ENCODE peak calls at places on chromosomes 1 and 21, in six cellular contexts. One of them, this sample, is unnamed.

GRCh38 chr1:82896036-82896435 is 1095.3 kb downstream of the ADGRL2 start:
- DNase-seq in HAP-1: no peak
- DNase-seq in SJSA1: no peak
- DNase-seq in astrocyte of the cerebellum: no peak
- DNase-seq in H7: no peak
- DNase-seq in neural progenitor cell: no peak
- DNase-seq in this sample: peak; percentile 2

GRCh38 chr1:150259758-150260669 is 2.4 kb downstream of the CA14 start:
- DNase-seq in HAP-1: peak; percentile 80
- DNase-seq in SJSA1: no peak
- DNase-seq in astrocyte of the cerebellum: no peak
- DNase-seq in H7: peak; percentile 88
- DNase-seq in neural progenitor cell: peak; percentile 90
- DNase-seq in this sample: peak; percentile 68

GRCh38 chr1:220884981-220885918 is 6.0 kb downstream of the HLX start:
- DNase-seq in HAP-1: no peak
- DNase-seq in SJSA1: no peak
- DNase-seq in astrocyte of the cerebellum: no peak
- DNase-seq in H7: peak; percentile 21
- DNase-seq in neural progenitor cell: peak; percentile 14
- DNase-seq in this sample: no peak

GRCh38 chr1:2554621-2555387 is 1.4 kb upstream of the TNFRSF14 start:
- DNase-seq in HAP-1: no peak
- DNase-seq in SJSA1: no peak
- DNase-seq in astrocyte of the cerebellum: no peak
- DNase-seq in H7: peak; percentile 86
- DNase-seq in neural progenitor cell: peak; percentile 64
- DNase-seq in this sample: no peak

GRCh38 chr1:64948905-64949833 is 17.2 kb downstream of the JAK1 start:
- DNase-seq in HAP-1: no peak
- DNase-seq in SJSA1: no peak
- DNase-seq in astrocyte of the cerebellum: no peak
- DNase-seq in H7: no peak
- DNase-seq in neural progenitor cell: no peak
- DNase-seq in this sample: no peak

GRCh38 chr1:36156329-36157114 is 562 bp downstream of the MAP7D1 start:
- DNase-seq in HAP-1: peak; percentile 74
- DNase-seq in SJSA1: peak; percentile 65
- DNase-seq in astrocyte of the cerebellum: no peak
- DNase-seq in H7: peak; percentile 96
- DNase-seq in neural progenitor cell: peak; percentile 95
- DNase-seq in this sample: peak; percentile 59

GRCh38 chr1:38197566-38197965 is 151.0 kb upstream of the POU3F1 start:
- DNase-seq in HAP-1: no peak
- DNase-seq in SJSA1: no peak
- DNase-seq in astrocyte of the cerebellum: no peak
- DNase-seq in H7: no peak
- DNase-seq in neural progenitor cell: no peak
- DNase-seq in this sample: no peak

GRCh38 chr1:157992031-157992568 is 1.3 kb upstream of the KIRREL1 start:
- DNase-seq in HAP-1: peak; percentile 67
- DNase-seq in SJSA1: peak; percentile 80
- DNase-seq in astrocyte of the cerebellum: peak; percentile 50
- DNase-seq in H7: peak; percentile 81
- DNase-seq in neural progenitor cell: peak; percentile 85
- DNase-seq in this sample: peak; percentile 75

GRCh38 chr1:181936768-181937581 is 124.5 kb downstream of the ZNF648 start:
- DNase-seq in HAP-1: peak; percentile 29
- DNase-seq in SJSA1: peak; percentile 42
- DNase-seq in astrocyte of the cerebellum: no peak
- DNase-seq in H7: peak; percentile 68
- DNase-seq in neural progenitor cell: peak; percentile 82
- DNase-seq in this sample: peak; percentile 63

GRCh38 chr21:38376235-38376634 is 119.4 kb downstream of the KCNJ15 start:
- DNase-seq in HAP-1: no peak
- DNase-seq in SJSA1: no peak
- DNase-seq in astrocyte of the cerebellum: no peak
- DNase-seq in H7: no peak
- DNase-seq in neural progenitor cell: no peak
- DNase-seq in this sample: no peak

GRCh38 chr1:2783069-2783434 is 18.4 kb downstream of the TTC34 start:
- DNase-seq in HAP-1: no peak
- DNase-seq in SJSA1: no peak
- DNase-seq in astrocyte of the cerebellum: no peak
- DNase-seq in H7: no peak
- DNase-seq in neural progenitor cell: no peak
- DNase-seq in this sample: peak; percentile 9

GRCh38 chr1:164748253-164748899 is 189.4 kb downstream of the PBX1 start:
- DNase-seq in HAP-1: no peak
- DNase-seq in SJSA1: peak; percentile 75
- DNase-seq in astrocyte of the cerebellum: peak; percentile 81
- DNase-seq in H7: no peak
- DNase-seq in neural progenitor cell: peak; percentile 83
- DNase-seq in this sample: no peak

GRCh38 chr1:248853668-248854375 is 5.1 kb downstream of the ZNF692 start:
- DNase-seq in HAP-1: no peak
- DNase-seq in SJSA1: no peak
- DNase-seq in astrocyte of the cerebellum: no peak
- DNase-seq in H7: no peak
- DNase-seq in neural progenitor cell: no peak
- DNase-seq in this sample: no peak

GRCh38 chr1:50332941-50333594 is 90.2 kb downstream of the DMRTA2 start:
- DNase-seq in HAP-1: peak; percentile 50
- DNase-seq in SJSA1: peak; percentile 42
- DNase-seq in astrocyte of the cerebellum: no peak
- DNase-seq in H7: peak; percentile 96
- DNase-seq in neural progenitor cell: peak; percentile 90
- DNase-seq in this sample: peak; percentile 33

GRCh38 chr1:109369167-109369746 is 28.5 kb downstream of the SORT1 start:
- DNase-seq in HAP-1: no peak
- DNase-seq in SJSA1: no peak
- DNase-seq in astrocyte of the cerebellum: no peak
- DNase-seq in H7: no peak
- DNase-seq in neural progenitor cell: no peak
- DNase-seq in this sample: no peak

GRCh38 chr21:31218830-31219608 is 125.0 kb downstream of the TIAM1 start:
- DNase-seq in HAP-1: no peak
- DNase-seq in SJSA1: peak; percentile 31
- DNase-seq in astrocyte of the cerebellum: peak; percentile 11
- DNase-seq in H7: no peak
- DNase-seq in neural progenitor cell: peak; percentile 8
- DNase-seq in this sample: no peak

GRCh38 chr1:236489710-236490377 is 33.9 kb upstream of the LGALS8 start:
- DNase-seq in HAP-1: peak; percentile 61
- DNase-seq in SJSA1: peak; percentile 32
- DNase-seq in astrocyte of the cerebellum: no peak
- DNase-seq in H7: peak; percentile 77
- DNase-seq in neural progenitor cell: peak; percentile 71
- DNase-seq in this sample: no peak

GRCh38 chr1:244339776-244340175 is 111.9 kb downstream of the ADSS2 start:
- DNase-seq in HAP-1: no peak
- DNase-seq in SJSA1: no peak
- DNase-seq in astrocyte of the cerebellum: no peak
- DNase-seq in H7: no peak
- DNase-seq in neural progenitor cell: no peak
- DNase-seq in this sample: no peak

GRCh38 chr1:50978852-50979781 is 9.1 kb downstream of the CDKN2C start:
- DNase-seq in HAP-1: peak; percentile 69
- DNase-seq in SJSA1: peak; percentile 86
- DNase-seq in astrocyte of the cerebellum: no peak
- DNase-seq in H7: peak; percentile 27
- DNase-seq in neural progenitor cell: peak; percentile 41
- DNase-seq in this sample: no peak

GRCh38 chr1:234918216-234918841 is 210.3 kb downstream of the TOMM20 start:
- DNase-seq in HAP-1: peak; percentile 57
- DNase-seq in SJSA1: no peak
- DNase-seq in astrocyte of the cerebellum: peak; percentile 82
- DNase-seq in H7: peak; percentile 60
- DNase-seq in neural progenitor cell: peak; percentile 69
- DNase-seq in this sample: no peak

GRCh38 chr21:45265721-45266517 is 21.8 kb downstream of the POFUT2 start:
- DNase-seq in HAP-1: no peak
- DNase-seq in SJSA1: no peak
- DNase-seq in astrocyte of the cerebellum: no peak
- DNase-seq in H7: peak; percentile 41
- DNase-seq in neural progenitor cell: no peak
- DNase-seq in this sample: no peak

GRCh38 chr1:117127840-117128239 is 6.3 kb upstream of the TRIM45 start:
- DNase-seq in HAP-1: no peak
- DNase-seq in SJSA1: no peak
- DNase-seq in astrocyte of the cerebellum: no peak
- DNase-seq in H7: no peak
- DNase-seq in neural progenitor cell: no peak
- DNase-seq in this sample: no peak

GRCh38 chr1:233015965-233016364 is 65.6 kb downstream of the NTPCR start:
- DNase-seq in HAP-1: no peak
- DNase-seq in SJSA1: no peak
- DNase-seq in astrocyte of the cerebellum: no peak
- DNase-seq in H7: no peak
- DNase-seq in neural progenitor cell: no peak
- DNase-seq in this sample: no peak

DNA sequence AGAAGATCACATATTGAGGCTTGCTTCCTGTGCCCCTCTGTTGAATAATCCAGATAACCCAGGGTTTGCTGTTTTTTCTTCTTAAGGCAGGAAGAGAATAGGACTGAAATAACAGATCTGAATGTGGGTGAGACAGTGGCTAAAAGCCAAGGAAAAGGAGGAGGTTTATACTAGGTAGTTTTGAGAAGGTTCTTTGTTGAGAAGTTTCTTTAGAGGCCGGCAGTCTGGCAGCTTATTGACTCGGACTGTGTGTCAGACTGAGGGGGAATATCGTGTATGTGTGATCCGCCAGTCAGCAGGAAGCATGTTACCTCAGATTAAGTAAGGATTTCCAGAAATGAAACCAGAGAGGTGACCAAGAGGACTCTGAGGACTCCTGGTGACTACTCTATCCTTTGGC is 119.8 kb downstream of the PLA2G4A start:
- DNase-seq in HAP-1: no peak
- DNase-seq in SJSA1: no peak
- DNase-seq in astrocyte of the cerebellum: no peak
- DNase-seq in H7: no peak
- DNase-seq in neural progenitor cell: no peak
- DNase-seq in this sample: no peak
- H3K4me3 ChIP-seq in HAP-1: no peak overlapping the region
- H3K4me3 ChIP-seq in SJSA1: no peak overlapping the region
- H3K4me3 ChIP-seq in astrocyte of the cerebellum: no peak overlapping the region
- H3K4me3 ChIP-seq in H7: no peak overlapping the region
- H3K4me3 ChIP-seq in neural progenitor cell: no peak overlapping the region
- H3K4me3 ChIP-seq in this sample: no peak overlapping the region

GRCh38 chr1:153362187-153362586 is 4.5 kb downstream of the S100A9 start:
- DNase-seq in HAP-1: no peak
- DNase-seq in SJSA1: no peak
- DNase-seq in astrocyte of the cerebellum: no peak
- DNase-seq in H7: no peak
- DNase-seq in neural progenitor cell: no peak
- DNase-seq in this sample: no peak
- H3K4me3 ChIP-seq in HAP-1: no peak overlapping the region
- H3K4me3 ChIP-seq in SJSA1: no peak overlapping the region
- H3K4me3 ChIP-seq in astrocyte of the cerebellum: no peak overlapping the region
- H3K4me3 ChIP-seq in H7: no peak overlapping the region
- H3K4me3 ChIP-seq in neural progenitor cell: no peak overlapping the region
- H3K4me3 ChIP-seq in this sample: no peak overlapping the region

GRCh38 chr21:39388811-39389155 is 39.9 kb upstream of the HMGN1 start:
- DNase-seq in HAP-1: no peak
- DNase-seq in SJSA1: no peak
- DNase-seq in astrocyte of the cerebellum: no peak
- DNase-seq in H7: no peak
- DNase-seq in neural progenitor cell: no peak
- DNase-seq in this sample: no peak
- H3K4me3 ChIP-seq in HAP-1: peak overlapping the region; percentile 29
- H3K4me3 ChIP-seq in SJSA1: peak overlapping the region; percentile 42
- H3K4me3 ChIP-seq in astrocyte of the cerebellum: no peak overlapping the region
- H3K4me3 ChIP-seq in H7: no peak overlapping the region
- H3K4me3 ChIP-seq in neural progenitor cell: peak overlapping the region; percentile 51
- H3K4me3 ChIP-seq in this sample: no peak overlapping the region

GRCh38 chr1:167439301-167439988 is 78.9 kb downstream of the CD247 start:
- DNase-seq in HAP-1: no peak
- DNase-seq in SJSA1: peak; percentile 31
- DNase-seq in astrocyte of the cerebellum: no peak
- DNase-seq in H7: peak; percentile 92
- DNase-seq in neural progenitor cell: peak; percentile 87
- DNase-seq in this sample: no peak
- H3K4me3 ChIP-seq in HAP-1: no peak overlapping the region
- H3K4me3 ChIP-seq in SJSA1: peak overlapping the region; percentile 25
- H3K4me3 ChIP-seq in astrocyte of the cerebellum: peak overlapping the region; percentile 40
- H3K4me3 ChIP-seq in H7: peak overlapping the region; percentile 47
- H3K4me3 ChIP-seq in neural progenitor cell: peak overlapping the region; percentile 40
- H3K4me3 ChIP-seq in this sample: no peak overlapping the region

DNA sequence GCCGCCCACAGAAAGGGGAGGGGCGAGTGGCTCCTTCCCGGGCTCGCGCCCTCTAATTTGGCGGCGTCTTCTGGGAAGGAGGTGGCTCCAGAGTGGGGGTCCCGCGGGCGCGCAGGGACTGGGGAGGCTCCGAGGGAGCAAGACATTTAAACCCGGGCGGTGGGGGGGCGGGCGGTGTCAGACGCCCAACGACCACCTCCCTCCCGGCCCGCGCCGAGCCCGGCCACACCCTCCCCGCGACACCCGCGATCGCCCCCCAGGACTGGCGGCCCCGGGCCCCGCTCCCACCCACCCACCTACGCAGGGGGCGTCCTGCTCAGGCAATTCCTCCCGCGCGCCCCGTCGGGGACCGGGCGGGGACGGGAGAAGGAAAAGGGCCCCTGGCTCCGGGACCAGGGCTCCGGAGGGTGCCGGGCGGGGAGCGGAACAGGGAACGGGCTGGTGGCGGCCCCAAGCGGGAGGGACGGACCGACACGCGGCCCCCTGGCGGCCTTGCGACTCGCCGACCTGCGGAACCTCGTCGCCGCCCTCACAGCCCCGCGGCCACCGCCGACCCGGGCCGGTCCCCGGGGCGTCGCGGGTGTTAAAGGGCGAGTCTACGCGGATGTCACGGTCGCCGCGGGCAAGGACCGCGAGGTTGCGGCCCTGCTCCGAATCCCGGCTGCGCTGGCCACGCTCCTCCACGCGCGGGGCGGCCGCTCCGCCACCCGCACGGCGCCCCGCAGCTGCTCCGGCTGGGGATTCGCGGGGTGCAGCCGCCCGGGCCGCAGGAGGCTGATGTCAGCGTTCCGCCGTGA is 94.0 kb upstream of the FMN2 start:
- DNase-seq in HAP-1: peak; percentile 29
- DNase-seq in SJSA1: no peak
- DNase-seq in astrocyte of the cerebellum: no peak
- DNase-seq in H7: peak; percentile 37
- DNase-seq in neural progenitor cell: peak; percentile 83
- DNase-seq in this sample: no peak
- H3K4me3 ChIP-seq in HAP-1: peak overlapping the region; percentile 39
- H3K4me3 ChIP-seq in SJSA1: peak overlapping the region; percentile 27
- H3K4me3 ChIP-seq in astrocyte of the cerebellum: peak overlapping the region; percentile 45
- H3K4me3 ChIP-seq in H7: peak overlapping the region; percentile 56
- H3K4me3 ChIP-seq in neural progenitor cell: peak overlapping the region; percentile 66
- H3K4me3 ChIP-seq in this sample: no peak overlapping the region

GRCh38 chr1:229380514-229381160 is 37.8 kb upstream of the CCSAP start:
- DNase-seq in HAP-1: no peak
- DNase-seq in SJSA1: no peak
- DNase-seq in astrocyte of the cerebellum: no peak
- DNase-seq in H7: no peak
- DNase-seq in neural progenitor cell: no peak
- DNase-seq in this sample: no peak
- H3K4me3 ChIP-seq in HAP-1: no peak overlapping the region
- H3K4me3 ChIP-seq in SJSA1: no peak overlapping the region
- H3K4me3 ChIP-seq in astrocyte of the cerebellum: no peak overlapping the region
- H3K4me3 ChIP-seq in H7: no peak overlapping the region
- H3K4me3 ChIP-seq in neural progenitor cell: no peak overlapping the region
- H3K4me3 ChIP-seq in this sample: no peak overlapping the region

GRCh38 chr1:167630568-167631385 is 745 bp downstream of the RCSD1 start:
- DNase-seq in HAP-1: no peak
- DNase-seq in SJSA1: no peak
- DNase-seq in astrocyte of the cerebellum: no peak
- DNase-seq in H7: peak; percentile 35
- DNase-seq in neural progenitor cell: no peak
- DNase-seq in this sample: no peak
- H3K4me3 ChIP-seq in HAP-1: peak overlapping the region; percentile 30
- H3K4me3 ChIP-seq in SJSA1: peak overlapping the region; percentile 27
- H3K4me3 ChIP-seq in astrocyte of the cerebellum: peak overlapping the region; percentile 44
- H3K4me3 ChIP-seq in H7: peak overlapping the region; percentile 74
- H3K4me3 ChIP-seq in neural progenitor cell: peak overlapping the region; percentile 56
- H3K4me3 ChIP-seq in this sample: peak overlapping the region; percentile 29

This sample was measured in Caco-2.